ENCODE peak calls at places on chromosomes 4 and X, in ten cellular contexts. D is GM12865; T is upper lobe of left lung; Z is fibroblast of the aortic adventitia; H is neural crest cell; B is left ventricle myocardium inferior; E is nephron progenitor cell; J is GM10248; K is CD4-positive, alpha-beta T cell; W is lower leg skin. V is an unnamed sample.

GRCh38 chr4:152807294-152807829 is 27.6 kb downstream of the ARFIP1 start:
- DNase-seq in K (no peak), Z (no peak), W (no peak), H (no peak), J (no peak), D (peak), E (no peak), T (no peak), B (no peak), V (no peak)

GRCh38 chr4:8768357-8768999 is 103.2 kb downstream of the HMX1 start:
- DNase-seq in Z (no peak), D (no peak), W (no peak), K (no peak), T (no peak), B (peak), J (no peak), E (no peak), H (no peak), V (no peak)

GRCh38 chrX:46687619-46688018 is 71.3 kb downstream of the SLC9A7 start:
- DNase-seq in H (no peak), T (no peak), W (no peak), B (no peak), K (no peak), D (no peak), Z (peak), E (no peak), J (no peak), V (no peak)

GRCh38 chrX:108415891-108416290 is 22.3 kb downstream of the COL4A6 start:
- DNase-seq in E (no peak), H (no peak), K (no peak), B (no peak), W (no peak), Z (peak), J (no peak), T (no peak), D (no peak), V (no peak)

GRCh38 chr4:110041742-110042141 is 129.1 kb downstream of the EGF start:
- DNase-seq in W (no peak), J (no peak), E (no peak), H (no peak), Z (no peak), D (no peak), B (no peak), T (no peak), K (no peak), V (no peak)

GRCh38 chr4:1318046-1318375 is 28.3 kb downstream of the MAEA start:
- DNase-seq in D (no peak), K (no peak), T (no peak), Z (no peak), W (no peak), E (no peak), J (no peak), B (peak), H (no peak), V (no peak)

GRCh38 chrX:111375747-111376146 is 36.2 kb downstream of the DCX start:
- DNase-seq in E (peak), H (no peak), J (no peak), D (no peak), W (no peak), K (no peak), Z (peak), T (no peak), B (no peak), V (no peak)

GRCh38 chr4:108359936-108360681 is 191.4 kb upstream of the LEF1 start:
- DNase-seq in J (no peak), D (no peak), K (no peak), T (no peak), W (no peak), Z (no peak), B (no peak), H (no peak), E (no peak), V (no peak)

GRCh38 chr4:10687526-10687925 is 3.0 kb upstream of the CLNK start:
- DNase-seq in D (no peak), T (no peak), K (no peak), W (no peak), J (no peak), E (no peak), H (no peak), B (no peak), Z (no peak), V (no peak)

GRCh38 chrX:3094261-3094660 is 53.0 kb downstream of the ARSF start:
- DNase-seq in D (no peak), W (no peak), T (no peak), J (no peak), E (no peak), B (no peak), H (no peak), K (no peak), Z (peak), V (no peak)

GRCh38 chrX:41468647-41469323 is 21.6 kb downstream of the NYX start:
- DNase-seq in K (no peak), J (no peak), H (no peak), T (no peak), D (no peak), E (no peak), W (no peak), B (no peak), Z (peak), V (no peak)

GRCh38 chr4:176302283-176303275 is 17.2 kb upstream of the SPCS3 start:
- DNase-seq in K (no peak), T (no peak), W (no peak), E (no peak), J (no peak), D (no peak), B (no peak), H (no peak), Z (peak), V (no peak)

GRCh38 chr4:1740021-1740545 is 18.8 kb downstream of the TACC3 start:
- DNase-seq in H (no peak), Z (no peak), E (no peak), W (no peak), T (peak), K (no peak), B (no peak), D (no peak), J (no peak), V (no peak)

GRCh38 chr4:141346144-141346543 is 125.4 kb downstream of the ZNF330 start:
- DNase-seq in T (no peak), K (no peak), W (no peak), B (no peak), E (no peak), H (no peak), Z (peak), J (peak), D (peak), V (no peak)

GRCh38 chr4:120801171-120801758 is 121.3 kb downstream of the PRDM5 start:
- DNase-seq in D (no peak), H (no peak), E (no peak), B (peak), Z (peak), J (no peak), T (no peak), W (no peak), K (no peak), V (no peak)

GRCh38 chr4:13544556-13545393 is 467 bp upstream of the NKX3-2 start:
- DNase-seq in J (peak), D (peak), E (peak), B (peak), K (no peak), T (peak), W (peak), Z (peak), H (peak), V (peak)

GRCh38 chr4:139924782-139925181 is 229.2 kb downstream of the MAML3 start:
- DNase-seq in H (no peak), J (no peak), W (no peak), B (no peak), T (no peak), D (no peak), K (no peak), Z (no peak), E (no peak), V (no peak)

GRCh38 chr4:71198958-71199357 is 139.9 kb upstream of the SLC4A4 start:
- DNase-seq in E (no peak), K (no peak), D (no peak), J (no peak), W (no peak), Z (no peak), H (no peak), T (no peak), B (no peak), V (no peak)

GRCh38 chr4:84971319-84971932 is 4.9 kb upstream of the WDFY3 start:
- DNase-seq in K (no peak), H (no peak), Z (peak), E (no peak), B (no peak), D (peak), J (peak), W (no peak), T (no peak), V (no peak)

GRCh38 chr4:147461161-147461560 is 19.7 kb upstream of the EDNRA start:
- DNase-seq in H (no peak), T (no peak), E (no peak), J (no peak), K (no peak), Z (no peak), W (no peak), B (no peak), D (no peak), V (no peak)

GRCh38 chr4:92305148-92305877 is 1.5 kb downstream of the GRID2 start:
- DNase-seq in E (peak), J (peak), B (peak), D (peak), T (peak), H (peak), K (no peak), W (no peak), Z (peak), V (no peak)

GRCh38 chr4:128068927-128069326 is 7.8 kb downstream of the LARP1B start:
- DNase-seq in Z (peak), K (no peak), H (no peak), J (no peak), B (no peak), W (no peak), T (no peak), D (peak), E (no peak), V (no peak)

GRCh38 chr4:89752932-89753598 is 83.9 kb downstream of the SNCA start:
- DNase-seq in H (no peak), D (no peak), Z (peak), E (peak), T (no peak), W (peak), J (no peak), B (no peak), K (no peak), V (no peak)

GRCh38 chr4:140130677-140131076 is 23.3 kb downstream of the MAML3 start:
- DNase-seq in E (no peak), B (no peak), T (no peak), D (no peak), W (no peak), K (no peak), Z (peak), J (no peak), H (no peak), V (no peak)

GRCh38 chr4:124697441-124697840 is 15.1 kb downstream of the ANKRD50 start:
- DNase-seq in K (no peak), W (no peak), Z (no peak), T (no peak), H (no peak), B (no peak), E (no peak), D (no peak), J (no peak), V (no peak)

GRCh38 chrX:46681849-46682248 is 77.1 kb downstream of the SLC9A7 start:
- DNase-seq in J (no peak), E (no peak), B (no peak), Z (no peak), W (no peak), H (no peak), K (no peak), D (no peak), T (no peak), V (no peak)

GRCh38 chr4:128416921-128417320 is 129.3 kb upstream of the PGRMC2 start:
- DNase-seq in E (no peak), D (no peak), W (no peak), H (no peak), B (no peak), Z (peak), T (no peak), J (no peak), K (no peak), V (no peak)

GRCh38 chrX:132384301-132384700 is 104.5 kb downstream of the MBNL3 start:
- DNase-seq in H (no peak), B (no peak), D (no peak), T (no peak), K (no peak), J (no peak), W (no peak), E (no peak), Z (no peak), V (no peak)

GRCh38 chrX:139192386-139192961 is 338.1 kb upstream of the F9 start:
- DNase-seq in E (no peak), K (no peak), D (no peak), H (no peak), B (no peak), W (no peak), Z (peak), T (no peak), J (no peak), V (no peak)

GRCh38 chr4:108443585-108443984 is 176.8 kb upstream of the RPL34 start:
- DNase-seq in H (no peak), D (no peak), B (no peak), K (no peak), E (no peak), J (no peak), Z (no peak), W (no peak), T (no peak), V (no peak)

GRCh38 chr4:100420571-100420970 is 97.3 kb downstream of the EMCN start:
- DNase-seq in H (no peak), B (no peak), E (no peak), D (no peak), T (no peak), W (no peak), K (no peak), Z (peak), J (no peak), V (no peak)

GRCh38 chrX:132480581-132481203 is 8.1 kb downstream of the MBNL3 start:
- DNase-seq in K (peak), D (peak), J (peak), W (peak), T (no peak), H (no peak), E (peak), Z (peak), B (no peak), V (no peak)

GRCh38 chrX:100695302-100695701 is 36.6 kb downstream of the SYTL4 start:
- DNase-seq in H (no peak), W (no peak), B (no peak), J (no peak), K (no peak), Z (no peak), D (no peak), T (no peak), E (no peak), V (no peak)

GRCh38 chr4:31193516-31193915 is 473.3 kb downstream of the PCDH7 start:
- DNase-seq in K (no peak), T (no peak), W (no peak), B (no peak), H (no peak), Z (no peak), E (no peak), D (no peak), J (no peak), V (no peak)

GRCh38 chr4:97953171-97953570 is 190.1 kb downstream of the STPG2 start:
- DNase-seq in B (no peak), W (no peak), Z (no peak), D (no peak), J (no peak), K (no peak), H (no peak), E (no peak), T (no peak), V (no peak)

GRCh38 chr4:139950568-139950967 is 203.4 kb downstream of the MAML3 start:
- DNase-seq in T (no peak), K (no peak), H (no peak), Z (no peak), B (no peak), E (no peak), W (no peak), J (peak), D (peak), V (no peak)

GRCh38 chr4:173288296-173288695 is 45.9 kb downstream of the HMGB2 start:
- DNase-seq in T (no peak), W (peak), Z (peak), H (peak), K (peak), E (peak), B (peak), J (peak), D (peak), V (no peak)

GRCh38 chr4:6152879-6153705 is 47.3 kb downstream of the JAKMIP1 start:
- DNase-seq in Z (no peak), K (no peak), J (no peak), E (no peak), W (no peak), D (no peak), T (no peak), B (no peak), H (no peak), V (no peak)

GRCh38 chr4:6443035-6444023 is 29.1 kb downstream of the PPP2R2C start:
- DNase-seq in K (no peak), Z (no peak), T (no peak), D (no peak), B (no peak), E (no peak), W (no peak), H (no peak), J (no peak), V (no peak)

GRCh38 chr4:48295116-48295515 is 25.5 kb upstream of the TEC start:
- DNase-seq in K (no peak), W (no peak), J (no peak), T (no peak), D (no peak), H (no peak), Z (peak), E (no peak), B (no peak), V (no peak)

GRCh38 chr4:48290146-48290772 is 20.6 kb upstream of the TEC start:
- DNase-seq in W (no peak), D (peak), Z (peak), B (no peak), E (no peak), J (peak), H (no peak), K (no peak), T (no peak), V (no peak)
- TF ChIP-seq CTCF in W (no peak), D (peak), Z (peak), B (peak), E (no peak), J (peak), H (peak), K (peak), T (no peak), V (peak)

GRCh38 chr4:112853662-112854256 is 195.7 kb upstream of the ANK2 start:
- DNase-seq in Z (peak), T (no peak), W (no peak), E (no peak), H (no peak), K (no peak), B (no peak), D (no peak), J (no peak), V (no peak)
- TF ChIP-seq CTCF in Z (peak), T (no peak), W (no peak), E (peak), H (peak), K (no peak), B (peak), D (peak), J (peak), V (peak)

DNA sequence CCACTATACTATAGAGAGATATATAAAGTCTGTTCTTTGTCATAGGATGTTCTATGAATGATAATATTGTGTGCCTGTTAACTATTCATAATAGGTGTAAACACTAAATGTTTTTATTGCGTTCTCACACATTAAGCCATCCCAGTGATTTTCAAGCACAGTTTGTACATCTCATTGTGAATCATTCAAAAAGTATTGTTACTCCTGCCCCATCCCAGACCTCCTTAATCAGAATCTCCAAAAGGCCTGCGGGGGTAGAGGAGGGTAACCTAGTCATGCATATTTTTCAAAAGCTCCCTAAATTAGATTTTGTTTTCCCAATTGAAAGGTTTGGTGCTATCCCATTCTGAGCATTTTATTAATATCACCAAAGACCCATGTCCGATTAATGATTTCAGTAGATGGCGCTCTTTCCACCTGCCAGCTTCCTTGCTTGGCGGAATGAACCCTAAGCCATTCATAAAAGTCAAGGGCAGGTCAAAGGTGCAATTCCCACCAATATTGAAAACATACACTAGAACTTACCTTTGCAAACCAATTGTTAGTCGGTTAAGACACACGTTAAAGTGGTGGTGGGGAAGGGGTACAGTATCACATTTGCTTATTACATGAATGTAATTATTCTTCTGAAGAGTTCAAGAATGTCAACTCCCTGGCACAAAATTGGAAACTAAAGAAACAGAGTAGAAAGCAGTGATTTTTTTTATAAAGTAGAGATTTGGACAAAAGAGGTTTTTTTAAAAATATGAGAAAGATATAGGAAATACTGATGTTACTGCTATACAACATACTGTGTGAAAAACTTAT is 5.8 kb upstream of the TET2 start:
- DNase-seq in J (no peak), Z (peak), B (no peak), E (peak), K (peak), W (no peak), D (peak), H (no peak), T (no peak), V (no peak)
- TF ChIP-seq CTCF in J (peak), Z (peak), B (peak), E (peak), K (peak), W (no peak), D (peak), H (peak), T (no peak), V (no peak)

DNA sequence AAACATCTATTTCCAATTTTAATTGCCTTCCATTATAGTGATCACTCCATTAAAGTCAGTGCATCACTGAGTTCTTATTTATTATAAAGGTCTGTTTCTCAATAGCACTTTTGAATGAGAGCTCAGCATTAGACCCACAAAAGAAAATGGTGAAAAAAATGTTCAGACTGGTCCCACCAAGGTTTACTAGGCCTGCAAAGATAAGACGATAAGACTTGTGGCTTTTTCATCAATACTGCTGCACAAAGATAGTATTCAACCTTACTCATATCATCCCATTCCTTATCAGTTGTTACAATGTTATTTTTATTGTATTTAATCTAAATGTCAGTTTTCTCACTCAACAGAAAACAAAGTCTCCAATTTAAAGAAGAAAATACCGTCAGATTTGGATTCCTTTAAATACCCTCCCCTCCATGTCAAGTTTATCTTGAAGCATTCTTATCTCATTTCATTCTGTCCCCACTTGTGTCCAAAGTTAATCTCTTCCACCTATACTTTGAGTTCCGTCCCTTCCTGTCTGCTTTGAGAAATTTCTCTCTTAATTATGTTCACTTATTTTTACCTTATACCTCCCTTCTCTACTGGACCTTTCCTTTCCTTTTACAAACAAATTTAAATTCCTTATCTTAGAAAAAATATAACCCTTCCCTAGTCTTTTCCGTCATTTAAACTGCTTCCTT is 140.0 kb downstream of the GASK1B start:
- DNase-seq in Z (no peak), K (no peak), T (no peak), J (no peak), E (no peak), H (no peak), D (no peak), W (no peak), B (no peak), V (no peak)
- TF ChIP-seq CTCF in Z (no peak), K (no peak), T (no peak), J (no peak), E (no peak), H (no peak), D (no peak), W (no peak), B (no peak), V (no peak)

DNA sequence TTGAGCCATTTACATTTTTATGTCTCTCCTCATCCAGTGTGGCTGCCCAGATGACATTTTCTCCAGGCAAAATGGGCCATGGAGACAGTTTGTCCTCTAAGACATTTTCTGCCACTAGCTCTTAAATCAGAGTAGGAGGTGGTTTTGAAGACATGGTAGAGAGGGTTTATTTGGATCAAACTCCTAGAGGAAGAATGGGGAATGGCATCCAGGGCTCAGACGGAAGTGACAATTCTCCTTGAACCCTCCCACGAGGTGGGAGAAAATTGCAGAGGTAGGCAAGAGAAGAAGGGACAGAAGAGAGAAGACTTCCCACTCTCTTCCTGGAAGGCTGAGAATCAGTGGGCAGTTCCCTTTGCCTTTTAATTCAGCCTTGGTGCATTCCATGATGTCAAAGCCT is 194.0 kb downstream of the SMIM20 start:
- DNase-seq in D (no peak), K (no peak), H (no peak), T (no peak), E (no peak), J (no peak), B (no peak), Z (no peak), W (no peak), V (no peak)
- TF ChIP-seq CTCF in D (no peak), K (no peak), H (no peak), T (no peak), E (no peak), J (no peak), B (no peak), Z (peak), W (no peak), V (peak)

V was measured in mesothelial cell of epicardium.